ENCODE peak calls at places on chromosomes 7 and 10, in seven cellular contexts. F is brain microvascular endothelial cell, P is AG09309, C is GM23338, E is HepG2, H is body of pancreas, K is AG10803. S is an unnamed sample.

GRCh38 chr7:51376420-51377092 is 59.9 kb upstream of the COBL start:
- DNase-seq in F (peak; percentile 47), P (no peak), C (no peak), E (no peak), H (no peak), K (no peak), S (no peak)

GRCh38 chr10:77226020-77226419 is 411.6 kb downstream of the KCNMA1 start:
- DNase-seq in F (no peak), P (no peak), C (no peak), E (no peak), H (no peak), K (no peak), S (no peak)

GRCh38 chr10:102710604-102711003 is 3.6 kb downstream of the ARL3 start:
- DNase-seq in F (peak; percentile 79), P (peak; percentile 40), C (no peak), E (peak; percentile 67), H (no peak), K (peak; percentile 77), S (peak; percentile 64)

GRCh38 chr10:119673271-119673670 is 22.1 kb downstream of the BAG3 start:
- DNase-seq in F (no peak), P (no peak), C (no peak), E (no peak), H (no peak), K (no peak), S (no peak)

GRCh38 chr10:74314166-74314565 is 163.1 kb downstream of the ADK start:
- DNase-seq in F (no peak), P (no peak), C (no peak), E (no peak), H (no peak), K (no peak), S (no peak)

GRCh38 chr10:90138844-90139243 is 437.5 kb downstream of the KIF20B start:
- DNase-seq in F (peak; percentile 8), P (no peak), C (peak; percentile 69), E (peak; percentile 4), H (no peak), K (no peak), S (no peak)

GRCh38 chr10:18737841-18738240 is 78.6 kb downstream of the ARL5B start:
- DNase-seq in F (no peak), P (peak; percentile 93), C (no peak), E (no peak), H (no peak), K (peak; percentile 100), S (peak; percentile 35)

GRCh38 chr10:116891208-116891607 is 41.9 kb downstream of the ENO4 start:
- DNase-seq in F (peak; percentile 95), P (peak; percentile 40), C (no peak), E (no peak), H (no peak), K (peak; percentile 45), S (peak; percentile 89)

GRCh38 chr7:152615052-152615741 is 60.7 kb downstream of the XRCC2 start:
- DNase-seq in F (no peak), P (no peak), C (no peak), E (peak; percentile 66), H (no peak), K (no peak), S (no peak)

GRCh38 chr10:48474764-48475365 is 130.0 kb downstream of the ARHGAP22 start:
- DNase-seq in F (no peak), P (no peak), C (no peak), E (no peak), H (no peak), K (no peak), S (no peak)

GRCh38 chr10:125878957-125879835 is 1.9 kb downstream of the DHX32 start:
- DNase-seq in F (peak; percentile 88), P (peak; percentile 64), C (no peak), E (peak; percentile 87), H (peak; percentile 32), K (peak; percentile 67), S (peak; percentile 77)

GRCh38 chr10:52777414-52777813 is 4.8 kb upstream of the MBL2 start:
- DNase-seq in F (no peak), P (no peak), C (no peak), E (no peak), H (no peak), K (no peak), S (no peak)

GRCh38 chr10:114379631-114380041 is 24.7 kb downstream of the AFAP1L2 start:
- DNase-seq in F (peak; percentile 25), P (peak; percentile 39), C (no peak), E (no peak), H (no peak), K (no peak), S (no peak)

GRCh38 chr10:80488539-80489066 is 34.5 kb downstream of the TSPAN14 start:
- DNase-seq in F (no peak), P (no peak), C (no peak), E (no peak), H (no peak), K (no peak), S (no peak)

GRCh38 chr7:74269757-74270277 is 15.6 kb upstream of the RFC2 start:
- DNase-seq in F (peak; percentile 58), P (no peak), C (peak; percentile 98), E (peak; percentile 70), H (peak; percentile 71), K (peak; percentile 79), S (peak; percentile 70)

GRCh38 chr10:132362151-132362611 is 30.2 kb downstream of the LRRC27 start:
- DNase-seq in F (no peak), P (no peak), C (no peak), E (no peak), H (no peak), K (no peak), S (no peak)

GRCh38 chr7:31000161-31000693 is 36.5 kb downstream of the GHRHR start:
- DNase-seq in F (no peak), P (no peak), C (no peak), E (no peak), H (no peak), K (no peak), S (peak; percentile 20)

GRCh38 chr7:118793552-118793951 is 569.0 kb downstream of the ANKRD7 start:
- DNase-seq in F (no peak), P (no peak), C (no peak), E (no peak), H (no peak), K (no peak), S (no peak)

GRCh38 chr7:118794419-118794818 is 569.9 kb downstream of the ANKRD7 start:
- DNase-seq in F (peak; percentile 1), P (no peak), C (no peak), E (no peak), H (no peak), K (no peak), S (no peak)
- TF ChIP-seq CTCF in F (no peak), P (no peak), C (no peak), E (no peak), H (no peak), K (no peak), S (no peak)

DNA sequence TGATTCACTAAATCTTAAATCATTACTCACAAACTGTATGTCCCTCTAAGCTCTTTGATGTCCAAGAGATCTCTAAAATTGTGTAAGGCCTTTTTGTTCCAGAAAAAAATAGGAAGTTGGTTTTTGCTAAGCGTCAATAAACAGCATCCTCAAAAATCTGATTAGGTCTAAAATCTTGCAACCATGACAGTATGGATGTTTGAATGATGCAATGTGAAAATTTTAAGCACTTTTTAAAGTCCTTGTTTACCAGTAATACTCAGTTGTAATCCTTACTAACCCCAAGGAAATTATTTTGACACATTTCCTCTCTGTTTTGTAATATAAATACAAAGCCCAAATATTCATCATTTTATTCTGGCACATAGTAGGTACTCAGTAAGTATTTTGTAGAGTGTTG is 6.8 kb downstream of the MET start:
- DNase-seq in F (no peak), P (no peak), C (no peak), E (no peak), H (no peak), K (no peak), S (no peak)
- H3K4me3 ChIP-seq in F (no peak overlapping the region), P (no peak overlapping the region), C (no peak overlapping the region), E (no peak overlapping the region), H (no peak overlapping the region), K (no peak overlapping the region), S (no peak overlapping the region)

DNA sequence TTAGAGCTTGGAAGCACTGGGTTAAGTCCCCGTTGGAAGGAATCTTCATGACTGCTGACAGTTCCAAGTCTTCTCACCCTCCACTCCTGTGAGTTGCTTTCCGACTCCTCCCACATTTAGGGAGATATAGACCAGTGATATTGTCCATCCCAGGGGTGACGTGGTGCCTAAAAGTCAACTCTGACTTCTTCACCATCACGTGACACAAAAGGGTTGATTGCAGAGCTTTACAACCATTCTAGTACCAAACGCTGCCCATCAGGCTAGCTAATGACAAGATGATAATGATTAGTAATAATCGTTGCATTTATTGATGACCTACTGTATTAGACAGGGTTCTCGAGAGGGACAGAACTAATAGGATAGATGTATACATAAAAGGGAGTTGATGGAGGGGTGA is 85.2 kb upstream of the CARD11 start:
- DNase-seq in F (no peak), P (no peak), C (no peak), E (no peak), H (no peak), K (no peak), S (no peak)
- TF ChIP-seq CTCF in F (no peak), P (no peak), C (no peak), E (no peak), H (no peak), K (no peak), S (no peak)

GRCh38 chr7:22154130-22154529 is 202.8 kb downstream of the RAPGEF5 start:
- DNase-seq in F (no peak), P (no peak), C (peak; percentile 62), E (no peak), H (no peak), K (peak; percentile 32), S (no peak)

GRCh38 chr7:22157552-22157951 is 199.4 kb downstream of the RAPGEF5 start:
- DNase-seq in F (no peak), P (no peak), C (no peak), E (no peak), H (no peak), K (no peak), S (no peak)

GRCh38 chr7:22159341-22159740 is 197.6 kb downstream of the RAPGEF5 start:
- DNase-seq in F (no peak), P (no peak), C (no peak), E (no peak), H (no peak), K (no peak), S (no peak)

GRCh38 chr7:22153427-22154106 is 203.4 kb downstream of the RAPGEF5 start:
- DNase-seq in F (no peak), P (no peak), C (peak; percentile 46), E (no peak), H (no peak), K (no peak), S (no peak)

DNA sequence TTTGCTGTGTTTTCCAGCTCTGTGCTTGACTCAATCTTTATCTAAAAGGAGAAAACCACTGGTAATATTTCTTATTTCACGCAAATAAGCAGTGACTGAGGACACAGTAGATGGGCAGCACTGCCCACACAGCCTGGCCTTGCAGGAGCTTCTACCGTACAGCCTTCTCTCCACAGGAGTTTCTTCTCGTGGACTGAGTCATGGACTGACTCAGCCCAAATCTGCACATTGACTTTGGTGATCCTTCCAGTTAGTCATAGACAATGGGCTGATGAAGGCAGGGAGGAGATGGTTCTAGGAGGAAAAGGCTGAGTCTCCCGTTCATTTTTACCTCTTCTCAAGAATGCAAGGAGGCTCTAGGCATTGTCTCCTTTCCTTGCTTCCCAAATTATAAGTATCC is 200.7 kb downstream of the RAPGEF5 start:
- DNase-seq in F (peak; percentile 78), P (peak; percentile 23), C (no peak), E (no peak), H (no peak), K (peak; percentile 56), S (peak; percentile 64)
- H3K4me3 ChIP-seq in F (no peak overlapping the region), P (no peak overlapping the region), C (no peak overlapping the region), E (no peak overlapping the region), H (no peak overlapping the region), K (no peak overlapping the region), S (no peak overlapping the region)

GRCh38 chr10:78398385-78398784 is 364.7 kb downstream of the RPS24 start:
- DNase-seq in F (no peak), P (no peak), C (no peak), E (no peak), H (no peak), K (no peak), S (no peak)
- TF ChIP-seq CTCF in F (no peak), P (no peak), C (peak; percentile 36), E (no peak), H (no peak), K (no peak), S (no peak)

S was measured in foreskin fibroblast.